ENCODE peak calls at places on chromosomes 13 and 19, in eight cellular contexts. One of them, this sample, is unnamed.

GRCh38 chr13:45728759-45729158 is 26.6 kb downstream of the CBY2 start:
- DNase-seq in neural progenitor cell: peak
- DNase-seq in PC-9: no peak
- DNase-seq in cardiac fibroblast: no peak
- DNase-seq in GM06990: no peak
- DNase-seq in GM10248: peak
- DNase-seq in AG04449: no peak
- DNase-seq in foreskin keratinocyte: no peak
- DNase-seq in this sample: no peak

GRCh38 chr19:12778020-12778904 is 2.9 kb upstream of the HOOK2 start:
- DNase-seq in neural progenitor cell: peak
- DNase-seq in PC-9: peak
- DNase-seq in cardiac fibroblast: peak
- DNase-seq in GM06990: peak
- DNase-seq in GM10248: peak
- DNase-seq in AG04449: no peak
- DNase-seq in foreskin keratinocyte: peak
- DNase-seq in this sample: peak

GRCh38 chr13:102090532-102090931 is 311.3 kb downstream of the FGF14 start:
- DNase-seq in neural progenitor cell: no peak
- DNase-seq in PC-9: no peak
- DNase-seq in cardiac fibroblast: no peak
- DNase-seq in GM06990: no peak
- DNase-seq in GM10248: no peak
- DNase-seq in AG04449: no peak
- DNase-seq in foreskin keratinocyte: no peak
- DNase-seq in this sample: no peak

GRCh38 chr13:100184095-100184494 is 95.2 kb downstream of the PCCA start:
- DNase-seq in neural progenitor cell: no peak
- DNase-seq in PC-9: no peak
- DNase-seq in cardiac fibroblast: no peak
- DNase-seq in GM06990: no peak
- DNase-seq in GM10248: no peak
- DNase-seq in AG04449: no peak
- DNase-seq in foreskin keratinocyte: no peak
- DNase-seq in this sample: no peak

GRCh38 chr13:38637576-38637975 is 49.3 kb upstream of the FREM2 start:
- DNase-seq in neural progenitor cell: no peak
- DNase-seq in PC-9: no peak
- DNase-seq in cardiac fibroblast: no peak
- DNase-seq in GM06990: no peak
- DNase-seq in GM10248: no peak
- DNase-seq in AG04449: no peak
- DNase-seq in foreskin keratinocyte: no peak
- DNase-seq in this sample: no peak

GRCh38 chr19:30523791-30524190 is 151.6 kb downstream of the ZNF536 start:
- DNase-seq in neural progenitor cell: no peak
- DNase-seq in PC-9: no peak
- DNase-seq in cardiac fibroblast: no peak
- DNase-seq in GM06990: no peak
- DNase-seq in GM10248: no peak
- DNase-seq in AG04449: no peak
- DNase-seq in foreskin keratinocyte: no peak
- DNase-seq in this sample: no peak

GRCh38 chr13:24148414-24149305 is 11.9 kb upstream of the SPATA13 start:
- DNase-seq in neural progenitor cell: no peak
- DNase-seq in PC-9: peak
- DNase-seq in cardiac fibroblast: peak
- DNase-seq in GM06990: no peak
- DNase-seq in GM10248: no peak
- DNase-seq in AG04449: peak
- DNase-seq in foreskin keratinocyte: peak
- DNase-seq in this sample: no peak

GRCh38 chr19:3005345-3005744 is 23.7 kb downstream of the TLE2 start:
- DNase-seq in neural progenitor cell: no peak
- DNase-seq in PC-9: no peak
- DNase-seq in cardiac fibroblast: no peak
- DNase-seq in GM06990: no peak
- DNase-seq in GM10248: no peak
- DNase-seq in AG04449: no peak
- DNase-seq in foreskin keratinocyte: no peak
- DNase-seq in this sample: no peak

GRCh38 chr13:27830010-27830409 is 37.7 kb downstream of the GSX1 start:
- DNase-seq in neural progenitor cell: peak
- DNase-seq in PC-9: no peak
- DNase-seq in cardiac fibroblast: peak
- DNase-seq in GM06990: peak
- DNase-seq in GM10248: peak
- DNase-seq in AG04449: no peak
- DNase-seq in foreskin keratinocyte: no peak
- DNase-seq in this sample: peak

GRCh38 chr19:18063463-18063862 is 23.3 kb downstream of the IL12RB1 start:
- DNase-seq in neural progenitor cell: peak
- DNase-seq in PC-9: no peak
- DNase-seq in cardiac fibroblast: peak
- DNase-seq in GM06990: no peak
- DNase-seq in GM10248: no peak
- DNase-seq in AG04449: no peak
- DNase-seq in foreskin keratinocyte: peak
- DNase-seq in this sample: no peak

GRCh38 chr19:4301590-4302237 is 475 bp downstream of the TMIGD2 start:
- DNase-seq in neural progenitor cell: peak
- DNase-seq in PC-9: no peak
- DNase-seq in cardiac fibroblast: no peak
- DNase-seq in GM06990: no peak
- DNase-seq in GM10248: no peak
- DNase-seq in AG04449: no peak
- DNase-seq in foreskin keratinocyte: no peak
- DNase-seq in this sample: no peak

GRCh38 chr19:3881272-3882040 is 971 bp downstream of the ATCAY start:
- DNase-seq in neural progenitor cell: peak
- DNase-seq in PC-9: no peak
- DNase-seq in cardiac fibroblast: no peak
- DNase-seq in GM06990: no peak
- DNase-seq in GM10248: no peak
- DNase-seq in AG04449: no peak
- DNase-seq in foreskin keratinocyte: no peak
- DNase-seq in this sample: no peak

GRCh38 chr13:75365724-75366173 is 116.2 kb downstream of the TBC1D4 start:
- DNase-seq in neural progenitor cell: no peak
- DNase-seq in PC-9: peak
- DNase-seq in cardiac fibroblast: peak
- DNase-seq in GM06990: peak
- DNase-seq in GM10248: peak
- DNase-seq in AG04449: no peak
- DNase-seq in foreskin keratinocyte: peak
- DNase-seq in this sample: peak

DNA sequence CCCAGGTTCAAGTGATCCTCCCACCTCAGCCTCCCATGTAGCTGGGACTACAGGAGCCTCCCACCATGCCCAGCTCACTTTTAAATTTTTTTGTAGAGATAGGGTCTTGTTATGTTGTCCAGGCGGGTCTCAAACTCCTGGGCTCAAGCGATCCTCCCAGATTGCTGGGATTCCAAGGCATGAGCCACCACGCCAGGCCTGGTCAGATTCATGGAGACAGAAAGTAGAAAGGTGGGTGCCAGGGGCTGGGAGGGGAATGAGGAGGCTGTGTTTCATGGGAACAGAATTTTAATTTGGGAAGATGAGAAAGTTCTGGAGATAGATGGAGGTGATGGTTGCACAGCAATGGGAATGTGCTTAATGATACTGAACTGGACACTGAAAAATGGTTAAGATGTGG is 22.3 kb downstream of the ARHGEF18 start:
- DNase-seq in neural progenitor cell: no peak
- DNase-seq in PC-9: peak
- DNase-seq in cardiac fibroblast: no peak
- DNase-seq in GM06990: no peak
- DNase-seq in GM10248: no peak
- DNase-seq in AG04449: no peak
- DNase-seq in foreskin keratinocyte: no peak
- DNase-seq in this sample: no peak
- TF ChIP-seq CTCF in neural progenitor cell: no peak
- TF ChIP-seq CTCF in PC-9: no peak
- TF ChIP-seq CTCF in cardiac fibroblast: no peak
- TF ChIP-seq CTCF in GM06990: no peak
- TF ChIP-seq CTCF in GM10248: no peak
- TF ChIP-seq CTCF in AG04449: no peak
- TF ChIP-seq CTCF in foreskin keratinocyte: no peak
- TF ChIP-seq CTCF in this sample: no peak

DNA sequence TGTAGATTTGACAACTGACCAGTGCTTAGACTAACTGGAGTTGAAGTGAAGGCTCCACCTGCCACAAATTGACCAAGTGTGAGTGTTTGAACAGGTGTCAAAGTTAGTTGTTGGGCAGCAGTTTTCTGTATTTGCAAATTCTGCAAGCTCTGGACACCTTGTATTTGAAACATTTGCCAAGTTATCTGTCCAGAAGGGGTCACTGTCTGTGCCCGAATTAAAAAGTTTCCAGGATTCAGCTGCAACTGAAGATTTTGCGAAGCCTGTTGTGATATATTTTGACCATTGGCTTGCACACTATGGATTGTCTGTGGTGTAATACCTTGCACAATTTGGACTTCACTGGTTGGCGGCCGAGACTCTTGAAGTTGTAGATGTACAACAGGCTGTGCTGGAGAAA is 1690.7 kb downstream of the SLITRK5 start:
- DNase-seq in neural progenitor cell: no peak
- DNase-seq in PC-9: no peak
- DNase-seq in cardiac fibroblast: peak
- DNase-seq in GM06990: no peak
- DNase-seq in GM10248: no peak
- DNase-seq in AG04449: no peak
- DNase-seq in foreskin keratinocyte: no peak
- DNase-seq in this sample: no peak
- TF ChIP-seq CTCF in neural progenitor cell: peak
- TF ChIP-seq CTCF in PC-9: peak
- TF ChIP-seq CTCF in cardiac fibroblast: no peak
- TF ChIP-seq CTCF in GM06990: no peak
- TF ChIP-seq CTCF in GM10248: no peak
- TF ChIP-seq CTCF in AG04449: no peak
- TF ChIP-seq CTCF in foreskin keratinocyte: peak
- TF ChIP-seq CTCF in this sample: peak

DNA sequence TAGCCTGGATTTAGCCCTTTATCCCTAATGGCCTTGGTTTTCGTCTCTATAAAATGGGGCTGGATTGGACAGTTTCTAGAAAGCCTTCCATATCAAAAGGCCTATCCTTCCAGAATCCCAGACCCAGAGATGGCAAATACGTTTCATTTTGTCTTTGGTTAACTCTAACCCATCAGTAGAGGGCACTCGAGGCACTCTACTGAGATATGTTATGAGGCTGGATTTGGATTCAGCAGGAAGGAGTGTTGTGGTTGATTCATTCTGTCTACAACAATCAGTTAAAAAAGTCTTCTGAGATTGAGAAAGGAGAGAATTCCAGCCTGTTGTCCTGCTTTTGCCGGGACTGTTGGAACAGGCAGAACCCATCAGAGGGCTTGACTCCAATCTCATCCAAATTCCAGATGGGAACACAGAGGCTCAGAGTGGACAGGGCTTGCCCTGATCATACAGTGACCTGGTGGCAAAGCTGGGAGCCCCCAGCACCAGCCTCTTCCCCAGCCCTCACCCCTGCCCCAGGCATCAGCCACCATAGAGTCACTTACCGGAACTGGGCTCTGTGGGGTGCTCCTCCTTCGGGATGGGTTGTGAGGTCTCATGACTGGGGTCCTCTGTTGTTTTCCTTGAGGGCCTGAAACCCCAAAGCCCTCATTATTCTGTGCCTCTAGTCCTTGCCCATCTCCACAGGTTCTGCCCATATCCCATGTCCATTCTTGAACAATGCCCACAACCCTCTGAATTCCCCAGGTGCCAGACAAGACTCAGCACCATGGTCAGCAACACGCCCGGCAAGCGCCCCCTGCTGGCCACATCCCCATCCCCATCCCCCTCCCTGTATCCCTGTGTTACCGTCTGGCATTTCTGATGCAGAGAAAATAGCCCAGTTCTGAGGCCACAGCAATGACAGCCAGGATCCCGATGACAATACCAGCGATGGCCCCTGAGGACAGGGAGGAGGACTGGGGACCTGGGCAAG is 12.3 kb upstream of the ZNF180 start:
- DNase-seq in neural progenitor cell: peak
- DNase-seq in PC-9: peak
- DNase-seq in cardiac fibroblast: peak
- DNase-seq in GM06990: no peak
- DNase-seq in GM10248: no peak
- DNase-seq in AG04449: no peak
- DNase-seq in foreskin keratinocyte: peak
- DNase-seq in this sample: no peak
- TF ChIP-seq CTCF in neural progenitor cell: peak
- TF ChIP-seq CTCF in PC-9: peak
- TF ChIP-seq CTCF in cardiac fibroblast: peak
- TF ChIP-seq CTCF in GM06990: peak
- TF ChIP-seq CTCF in GM10248: peak
- TF ChIP-seq CTCF in AG04449: peak
- TF ChIP-seq CTCF in foreskin keratinocyte: peak
- TF ChIP-seq CTCF in this sample: peak

GRCh38 chr19:33194884-33195710 is 967 bp downstream of the LRP3 start:
- DNase-seq in neural progenitor cell: peak
- DNase-seq in PC-9: no peak
- DNase-seq in cardiac fibroblast: peak
- DNase-seq in GM06990: no peak
- DNase-seq in GM10248: no peak
- DNase-seq in AG04449: no peak
- DNase-seq in foreskin keratinocyte: no peak
- DNase-seq in this sample: no peak

GRCh38 chr19:33195711-33196347 is 1.7 kb downstream of the LRP3 start:
- DNase-seq in neural progenitor cell: no peak
- DNase-seq in PC-9: no peak
- DNase-seq in cardiac fibroblast: no peak
- DNase-seq in GM06990: no peak
- DNase-seq in GM10248: no peak
- DNase-seq in AG04449: no peak
- DNase-seq in foreskin keratinocyte: no peak
- DNase-seq in this sample: no peak

GRCh38 chr19:33199441-33200265 is 5.5 kb downstream of the LRP3 start:
- DNase-seq in neural progenitor cell: no peak
- DNase-seq in PC-9: no peak
- DNase-seq in cardiac fibroblast: peak
- DNase-seq in GM06990: no peak
- DNase-seq in GM10248: no peak
- DNase-seq in AG04449: no peak
- DNase-seq in foreskin keratinocyte: no peak
- DNase-seq in this sample: no peak

GRCh38 chr19:33196446-33197193 is 2.5 kb downstream of the LRP3 start:
- DNase-seq in neural progenitor cell: no peak
- DNase-seq in PC-9: no peak
- DNase-seq in cardiac fibroblast: no peak
- DNase-seq in GM06990: no peak
- DNase-seq in GM10248: no peak
- DNase-seq in AG04449: no peak
- DNase-seq in foreskin keratinocyte: no peak
- DNase-seq in this sample: no peak

DNA sequence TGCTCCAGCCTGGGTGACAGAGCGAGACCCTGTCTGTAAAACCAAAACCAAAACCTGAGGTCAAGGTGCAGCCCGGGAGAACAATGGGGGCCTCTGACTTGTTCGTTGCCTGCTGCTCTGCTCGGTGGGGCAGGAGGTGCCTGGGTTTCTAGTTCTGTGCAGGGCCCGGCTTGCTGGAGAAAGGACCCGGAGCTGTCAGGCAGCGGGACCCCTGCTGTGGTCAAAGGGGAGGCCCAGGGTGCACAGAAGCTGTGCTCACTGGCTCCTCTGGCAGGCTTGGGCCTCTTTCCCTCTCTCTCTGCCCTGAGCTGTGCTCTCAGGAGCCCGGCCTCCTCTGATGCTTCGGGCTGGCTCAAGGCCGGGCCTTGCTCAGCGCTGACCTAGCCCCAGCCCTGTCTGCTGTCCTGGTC is 3.5 kb downstream of the LRP3 start:
- DNase-seq in neural progenitor cell: no peak
- DNase-seq in PC-9: no peak
- DNase-seq in cardiac fibroblast: no peak
- DNase-seq in GM06990: peak
- DNase-seq in GM10248: no peak
- DNase-seq in AG04449: no peak
- DNase-seq in foreskin keratinocyte: no peak
- DNase-seq in this sample: no peak
- TF ChIP-seq CTCF in neural progenitor cell: no peak
- TF ChIP-seq CTCF in PC-9: no peak
- TF ChIP-seq CTCF in cardiac fibroblast: no peak
- TF ChIP-seq CTCF in GM06990: no peak
- TF ChIP-seq CTCF in GM10248: no peak
- TF ChIP-seq CTCF in AG04449: no peak
- TF ChIP-seq CTCF in foreskin keratinocyte: no peak
- TF ChIP-seq CTCF in this sample: no peak